ENCODE peak calls at places on chromosome 4, in eight cellular contexts. P, F, C, I, H, U, A and O are unnamed samples.

GRCh38 chr4:4390521-4391240 is 3.8 kb downstream of the NSG1 start:
- DNase-seq in A (no peak), I (no peak), F (no peak), U (no peak), C (no peak), P (no peak), H (no peak), O (no peak)

GRCh38 chr4:186857793-186858192 is 134.1 kb upstream of the FAT1 start:
- DNase-seq in H (no peak), U (no peak), A (no peak), F (no peak), P (no peak), C (no peak), I (no peak), O (no peak)

GRCh38 chr4:106486533-106486932 is 118.0 kb upstream of the GIMD1 start:
- DNase-seq in H (no peak), P (no peak), A (no peak), C (no peak), F (no peak), I (no peak), U (no peak), O (no peak)

GRCh38 chr4:123943976-123944375 is 547.4 kb downstream of the SPRY1 start:
- DNase-seq in P (no peak), I (no peak), H (no peak), U (no peak), C (no peak), A (no peak), F (no peak), O (no peak)

GRCh38 chr4:754221-755120 is 48.8 kb downstream of the PCGF3 start:
- DNase-seq in A (no peak), C (no peak), H (no peak), P (no peak), I (no peak), F (no peak), U (no peak), O (no peak)

GRCh38 chr4:38503689-38504395 is 160.2 kb upstream of the KLF3 start:
- DNase-seq in P (no peak), U (no peak), F (no peak), I (no peak), C (no peak), H (no peak), A (no peak), O (no peak)

GRCh38 chr4:183471960-183472708 is 27.7 kb downstream of the CDKN2AIP start:
- DNase-seq in H (peak; percentile 57), A (peak; percentile 76), C (peak; percentile 86), I (peak; percentile 91), U (peak; percentile 70), F (peak; percentile 84), P (peak; percentile 73), O (peak; percentile 1)

GRCh38 chr4:128525387-128525786 is 237.8 kb upstream of the PGRMC2 start:
- DNase-seq in A (no peak), F (no peak), U (peak; percentile 54), H (no peak), C (no peak), P (no peak), I (no peak), O (no peak)

GRCh38 chr4:101230806-101231426 is 116.4 kb downstream of the PPP3CA start:
- DNase-seq in U (peak; percentile 46), I (no peak), F (no peak), P (no peak), C (no peak), H (no peak), A (no peak), O (no peak)

GRCh38 chr4:53645108-53645507 is 53.8 kb upstream of the LNX1 start:
- DNase-seq in P (no peak), H (no peak), C (no peak), F (no peak), I (no peak), A (no peak), U (no peak), O (no peak)

GRCh38 chr4:46937493-46937892 is 28.4 kb upstream of the COX7B2 start:
- DNase-seq in I (no peak), F (no peak), H (no peak), A (no peak), C (no peak), U (no peak), P (no peak), O (no peak)

GRCh38 chr4:89316931-89317366 is 9.3 kb upstream of the GPRIN3 start:
- DNase-seq in H (no peak), P (no peak), I (no peak), U (no peak), C (no peak), A (no peak), F (peak; percentile 29), O (no peak)

GRCh38 chr4:16579866-16580265 is 318.6 kb downstream of the LDB2 start:
- DNase-seq in F (no peak), C (peak; percentile 5), A (no peak), P (no peak), H (no peak), I (no peak), U (no peak), O (no peak)

GRCh38 chr4:82770607-82771006 is 28.0 kb downstream of the SCD5 start:
- DNase-seq in A (no peak), H (no peak), I (no peak), P (no peak), C (no peak), F (no peak), U (no peak), O (no peak)